ENCODE peak calls at places on chromosomes 4 and X, in four cellular contexts. E is lower lobe of right lung; F is naive thymus-derived CD4-positive, alpha-beta T cell; M is kidney. K is an unnamed sample.

GRCh38 chr4:145842224-145842887 is 96.3 kb downstream of the ZNF827 start:
- DNase-seq in F (no peak), E (no peak), M (no peak), K (no peak)

GRCh38 chr4:18155062-18156041 is 133.8 kb upstream of the LCORL start:
- DNase-seq in F (no peak), E (no peak), M (no peak), K (no peak)

GRCh38 chr4:78310056-78310731 is 241.4 kb upstream of the ANXA3 start:
- DNase-seq in E (no peak), F (no peak), M (no peak), K (no peak)

GRCh38 chr4:105990933-105991332 is 95.7 kb downstream of the NPNT start:
- DNase-seq in F (no peak), E (peak), M (peak), K (peak)

GRCh38 chr4:74418063-74418670 is 26.8 kb upstream of the AREG start:
- DNase-seq in F (no peak), M (no peak), E (no peak), K (peak)

GRCh38 chr4:83093060-83093640 is 21.4 kb downstream of the PLAC8 start:
- DNase-seq in F (no peak), E (no peak), M (no peak), K (no peak)

GRCh38 chrX:42536286-42536685 is 241.7 kb downstream of the PPP1R2C start:
- DNase-seq in M (no peak), F (no peak), E (no peak), K (no peak)

GRCh38 chrX:97252111-97252510 is 368.4 kb downstream of the RPA4 start:
- DNase-seq in E (no peak), M (no peak), F (no peak), K (no peak)

GRCh38 chr4:23097251-23097650 is 404.5 kb downstream of the GBA3 start:
- DNase-seq in M (no peak), F (no peak), E (no peak), K (no peak)

GRCh38 chr4:47876310-47876709 is 38.1 kb downstream of the NFXL1 start:
- DNase-seq in F (no peak), M (no peak), E (no peak), K (no peak)

GRCh38 chr4:5563856-5564255 is 144.5 kb downstream of the EVC2 start:
- DNase-seq in M (no peak), E (no peak), F (no peak), K (no peak)

GRCh38 chr4:3190549-3190948 is 58.4 kb upstream of the MSANTD1 start:
- DNase-seq in E (no peak), F (no peak), M (no peak), K (no peak)

GRCh38 chr4:5980436-5981155 is 37.6 kb downstream of the C4orf50 start:
- DNase-seq in F (no peak), M (no peak), E (no peak), K (no peak)

GRCh38 chr4:177554966-177555574 is 112.8 kb upstream of the AGA start:
- DNase-seq in M (no peak), E (no peak), F (peak), K (no peak)

GRCh38 chr4:41320278-41320677 is 63.5 kb downstream of the UCHL1 start:
- DNase-seq in E (no peak), F (no peak), M (no peak), K (no peak)

GRCh38 chrX:139967300-139967699 is 2.0 kb upstream of the CXorf66 start:
- DNase-seq in F (no peak), M (no peak), E (no peak), K (no peak)

GRCh38 chr4:48748949-48749596 is 31.0 kb downstream of the FRYL start:
- DNase-seq in M (no peak), F (no peak), E (no peak), K (no peak)

GRCh38 chrX:119887721-119888425 is 7.8 kb upstream of the AKAP14 start:
- DNase-seq in M (peak), F (peak), E (peak), K (peak)

GRCh38 chrX:13770013-13770412 is 35.5 kb downstream of the OFD1 start:
- DNase-seq in E (no peak), F (no peak), M (no peak), K (no peak)

GRCh38 chr4:65046496-65047101 is 623.7 kb downstream of the EPHA5 start:
- DNase-seq in F (no peak), E (no peak), M (no peak), K (no peak)

GRCh38 chrX:132532955-132533354 is 44.1 kb upstream of the MBNL3 start:
- DNase-seq in F (no peak), E (no peak), M (no peak), K (no peak)

GRCh38 chr4:3042226-3042625 is 32.1 kb downstream of the HTT-AS start:
- DNase-seq in E (no peak), F (no peak), M (no peak), K (no peak)

GRCh38 chr4:52425751-52426326 is 233.3 kb downstream of the USP46 start:
- DNase-seq in E (no peak), M (no peak), F (no peak), K (no peak)

GRCh38 chr4:162241857-162242256 is 78.1 kb upstream of the FSTL5 start:
- DNase-seq in F (no peak), M (no peak), E (no peak), K (no peak)

GRCh38 chr4:8617486-8618040 is 25.0 kb downstream of the CPZ start:
- DNase-seq in E (no peak), M (peak), F (no peak), K (peak)

GRCh38 chr4:147975325-147975724 is 243.4 kb downstream of the ARHGAP10 start:
- DNase-seq in M (no peak), E (no peak), F (no peak), K (no peak)

GRCh38 chr4:53019485-53020382 is 157.6 kb downstream of the RASL11B start:
- DNase-seq in E (no peak), F (no peak), M (no peak), K (no peak)

GRCh38 chr4:89640620-89641366 is 196.2 kb downstream of the SNCA start:
- DNase-seq in M (peak), E (peak), F (no peak), K (peak)

GRCh38 chr4:26941951-26942350 is 81.3 kb downstream of the STIM2 start:
- DNase-seq in E (no peak), M (no peak), F (no peak), K (no peak)

GRCh38 chrX:131778269-131779218 is 234.7 kb downstream of the OR13H1 start:
- DNase-seq in M (no peak), E (no peak), F (no peak), K (no peak)

GRCh38 chr4:61915501-61915900 is 715.4 kb downstream of the ADGRL3 start:
- DNase-seq in E (no peak), M (no peak), F (no peak), K (no peak)

GRCh38 chrX:107579956-107580355 is 48.4 kb upstream of the PRPS1 start:
- DNase-seq in E (no peak), F (no peak), M (no peak), K (no peak)

GRCh38 chrX:47706575-47706974 is 47.6 kb upstream of the UXT start:
- DNase-seq in F (no peak), M (no peak), E (no peak), K (no peak)

GRCh38 chr4:166252487-166253402 is 379.7 kb downstream of the TLL1 start:
- DNase-seq in E (no peak), M (no peak), F (no peak), K (no peak)

GRCh38 chrX:50988649-50989048 is 78.1 kb downstream of the BMP15 start:
- DNase-seq in F (no peak), E (no peak), M (no peak), K (no peak)

GRCh38 chr4:56803473-56803872 is 18.0 kb downstream of the SPINK2 start:
- DNase-seq in F (no peak), E (no peak), M (no peak), K (no peak)

GRCh38 chr4:43837604-43838003 is 611.0 kb downstream of the KCTD8 start:
- DNase-seq in E (no peak), F (no peak), M (no peak), K (no peak)

GRCh38 chr4:15327311-15328298 is 100.2 kb upstream of the C1QTNF7 start:
- DNase-seq in E (no peak), F (no peak), M (no peak), K (no peak)

GRCh38 chr4:185592845-185593488 is 57.7 kb upstream of the PDLIM3 start:
- DNase-seq in F (no peak), E (no peak), M (no peak), K (no peak)

GRCh38 chr4:176223561-176223960 is 28.2 kb upstream of the SPATA4 start:
- DNase-seq in F (no peak), E (no peak), M (no peak), K (no peak)

GRCh38 chr4:176226736-176227135 is 31.4 kb upstream of the SPATA4 start:
- DNase-seq in E (no peak), F (no peak), M (no peak), K (no peak)

GRCh38 chr4:176217510-176217909 is 22.1 kb upstream of the SPATA4 start:
- DNase-seq in E (no peak), M (no peak), F (no peak), K (no peak)

DNA sequence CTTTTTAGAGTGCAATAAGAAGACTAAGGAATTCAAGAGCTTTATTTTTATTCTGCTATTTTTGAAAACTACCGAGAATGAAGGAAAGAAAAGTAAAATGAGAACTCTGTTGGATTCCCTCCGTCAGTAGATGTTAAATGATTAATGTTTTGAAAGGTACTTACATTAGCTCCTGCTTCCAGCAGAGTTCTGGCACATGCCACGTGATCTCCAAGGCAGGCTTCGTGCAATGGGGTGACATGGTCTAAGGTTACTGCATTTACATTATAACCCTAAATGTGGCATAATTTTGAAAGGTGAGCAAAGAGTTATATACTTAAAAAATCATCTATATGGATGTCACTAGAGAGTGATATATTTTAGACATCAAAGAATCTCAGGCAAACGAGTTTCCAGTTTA is 26.8 kb upstream of the SPATA4 start:
- DNase-seq in E (no peak), M (no peak), F (no peak), K (no peak)
- H3K4me3 ChIP-seq in E (no peak), M (no peak), F (no peak), K (no peak)

GRCh38 chr4:37653601-37654000 is 32.6 kb downstream of the RELL1 start:
- DNase-seq in F (no peak), E (no peak), M (no peak), K (no peak)
- H3K4me3 ChIP-seq in F (no peak), E (no peak), M (no peak), K (no peak)

DNA sequence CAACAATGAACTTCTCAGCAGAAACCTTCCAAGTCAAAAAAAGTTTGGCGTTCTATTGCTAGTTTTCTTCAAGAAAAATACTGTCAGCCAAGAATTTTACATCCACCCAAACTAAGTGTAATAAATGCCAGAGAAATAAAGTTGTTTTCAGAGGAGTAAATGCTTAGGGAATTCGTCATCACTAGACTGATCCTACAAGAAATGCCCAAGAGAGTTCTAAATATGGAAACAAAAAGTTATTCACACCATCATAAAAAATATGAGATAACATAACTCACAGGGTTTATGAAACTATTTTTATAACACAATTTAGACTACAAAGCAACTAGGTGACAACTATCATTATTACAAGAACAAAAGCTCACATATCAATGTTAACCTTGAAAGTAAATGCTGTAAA is 259.5 kb upstream of the GABRA2 start:
- DNase-seq in M (no peak), F (no peak), E (no peak), K (no peak)
- H3K4me3 ChIP-seq in M (no peak), F (no peak), E (no peak), K (no peak)

DNA sequence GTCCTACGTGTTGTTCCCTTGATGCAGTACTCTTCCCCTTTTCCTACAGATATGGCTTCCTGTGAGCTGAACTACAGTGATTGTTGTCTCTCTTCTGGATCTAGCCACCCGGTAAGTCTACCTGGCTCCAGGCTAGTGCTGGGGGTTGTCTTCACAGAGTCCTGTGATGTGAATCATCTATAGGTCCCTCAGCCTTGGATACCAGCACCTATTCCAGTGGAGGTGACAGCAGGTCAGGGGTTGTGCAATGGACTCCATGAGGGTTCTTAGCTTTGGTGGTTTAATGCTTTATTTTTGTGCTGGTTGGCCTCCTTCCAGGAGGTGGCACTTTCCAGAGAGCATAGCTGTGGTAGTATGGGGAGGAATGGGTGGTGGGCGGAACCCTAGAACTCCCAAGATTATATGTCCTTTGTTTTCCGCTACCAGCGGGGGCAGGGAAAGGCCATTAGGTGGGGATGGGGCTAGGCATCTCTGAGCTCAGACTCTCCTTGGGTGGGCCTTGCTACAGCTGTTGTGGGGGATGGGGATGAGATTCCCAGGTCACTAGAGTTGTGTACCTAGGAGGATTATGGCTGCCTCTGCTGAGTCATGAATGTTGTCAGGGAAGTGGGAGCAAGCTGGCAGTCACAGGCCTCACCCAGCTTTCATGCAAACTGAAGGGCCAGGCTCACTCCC is 121.4 kb upstream of the ANKRD50 start:
- DNase-seq in M (no peak), F (no peak), E (no peak), K (no peak)
- H3K4me3 ChIP-seq in M (no peak), F (no peak), E (no peak), K (no peak)

GRCh38 chr4:140138428-140138827 is 15.6 kb downstream of the MAML3 start:
- DNase-seq in M (no peak), E (no peak), F (no peak), K (no peak)

GRCh38 chr4:140134780-140135179 is 19.2 kb downstream of the MAML3 start:
- DNase-seq in F (no peak), M (no peak), E (no peak), K (no peak)

GRCh38 chr4:140137654-140138053 is 16.3 kb downstream of the MAML3 start:
- DNase-seq in M (no peak), E (no peak), F (no peak), K (no peak)

GRCh38 chr4:140135529-140136021 is 18.4 kb downstream of the MAML3 start:
- DNase-seq in F (no peak), M (peak), E (peak), K (no peak)

DNA sequence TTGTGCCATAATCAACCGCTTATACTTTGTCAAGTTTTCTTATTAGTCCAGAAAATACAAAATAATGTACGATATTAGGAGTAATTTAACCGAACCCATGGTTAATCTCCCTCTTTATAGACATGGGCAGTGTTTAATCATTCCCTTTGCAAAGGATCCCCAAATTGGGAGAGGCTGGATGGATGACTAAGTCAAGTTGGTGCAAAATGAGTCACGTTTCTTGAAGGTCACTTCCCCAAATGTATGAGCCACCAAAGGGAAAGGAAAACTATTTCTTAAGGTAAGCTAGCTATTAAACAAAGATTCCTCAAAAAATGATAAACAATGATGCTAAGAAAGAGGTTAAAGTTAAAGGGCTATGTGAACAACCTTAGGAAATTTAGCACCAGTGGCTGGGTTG is 17.5 kb downstream of the MAML3 start:
- DNase-seq in E (no peak), M (no peak), F (no peak), K (no peak)
- H3K4me3 ChIP-seq in E (no peak), M (no peak), F (no peak), K (no peak)

GRCh38 chrX:136147966-136148365 is 633 bp downstream of the FHL1 start:
- DNase-seq in M (peak), E (no peak), F (no peak), K (no peak)

GRCh38 chrX:136143714-136144113 is 3.6 kb upstream of the FHL1 start:
- DNase-seq in F (peak), E (no peak), M (no peak), K (no peak)

GRCh38 chrX:136147320-136147901 is at the start of gene FHL1:
- DNase-seq in E (peak), M (peak), F (peak), K (no peak)

GRCh38 chrX:136146614-136147319 is 566 bp upstream of the FHL1 start:
- DNase-seq in F (peak), E (no peak), M (peak), K (no peak)

GRCh38 chrX:136148391-136148790 is 1.1 kb downstream of the FHL1 start:
- DNase-seq in E (no peak), M (no peak), F (no peak), K (no peak)
- H3K4me3 ChIP-seq in E (peak), M (peak), F (no peak), K (peak)

GRCh38 chrX:25005382-25006185 is 10.2 kb downstream of the ARX start:
- DNase-seq in E (no peak), M (no peak), F (no peak), K (no peak)
- H3K4me3 ChIP-seq in E (no peak), M (no peak), F (no peak), K (no peak)

GRCh38 chr4:46388860-46389259 is 1.1 kb downstream of the GABRA2 start:
- DNase-seq in M (no peak), F (no peak), E (no peak), K (no peak)
- H3K4me3 ChIP-seq in M (peak), F (no peak), E (peak), K (no peak)

K was measured in RWPE2.